ENCODE peak calls at places on chromosome 11, in ten cellular contexts. R is NCI-H510A; W is H54; V is fibroblast of lung; J is nephron progenitor cell; B is T follicular helper cell; Y is fibroblast of the aortic adventitia; T is effector memory CD8-positive, alpha-beta T cell; N is NCI-H187; H is NCI-H1105. Z is an unnamed sample.

GRCh38 chr11:293293-293851 is 4.4 kb downstream of the PGGHG start:
- DNase-seq in R (no peak), W (no peak), V (no peak), J (no peak), B (no peak), Y (no peak), T (no peak), N (no peak), H (no peak), Z (no peak)

GRCh38 chr11:130071211-130071712 is 1.6 kb downstream of the APLP2 start:
- DNase-seq in R (no peak), W (peak), V (peak), J (no peak), B (no peak), Y (peak), T (no peak), N (no peak), H (no peak), Z (no peak)

GRCh38 chr11:43866520-43866919 is 14.1 kb upstream of the ALKBH3 start:
- DNase-seq in R (no peak), W (no peak), V (no peak), J (no peak), B (no peak), Y (no peak), T (no peak), N (no peak), H (no peak), Z (no peak)

GRCh38 chr11:70488171-70488570 is 89.8 kb downstream of the CTTN start:
- DNase-seq in R (no peak), W (no peak), V (no peak), J (no peak), B (no peak), Y (no peak), T (no peak), N (no peak), H (no peak), Z (no peak)

GRCh38 chr11:121489823-121490222 is 37.1 kb upstream of the SORL1-AS1 start:
- DNase-seq in R (no peak), W (no peak), V (no peak), J (no peak), B (no peak), Y (no peak), T (no peak), N (no peak), H (no peak), Z (no peak)

GRCh38 chr11:10584071-10584501 is 15.6 kb upstream of the LYVE1 start:
- DNase-seq in R (no peak), W (no peak), V (peak), J (no peak), B (no peak), Y (peak), T (no peak), N (no peak), H (no peak), Z (no peak)

GRCh38 chr11:86469491-86470388 is 95.1 kb downstream of the CCDC81 start:
- DNase-seq in R (no peak), W (no peak), V (no peak), J (no peak), B (no peak), Y (peak), T (no peak), N (no peak), H (no peak), Z (no peak)

GRCh38 chr11:119518746-119519382 is 95.9 kb upstream of the THY1 start:
- DNase-seq in R (no peak), W (no peak), V (peak), J (peak), B (no peak), Y (peak), T (no peak), N (no peak), H (no peak), Z (peak)

GRCh38 chr11:29022676-29023075 is 914.5 kb downstream of the METTL15 start:
- DNase-seq in R (no peak), W (no peak), V (no peak), J (no peak), B (no peak), Y (peak), T (no peak), N (no peak), H (no peak), Z (no peak)

GRCh38 chr11:107780775-107781174 is 68.9 kb upstream of the SLN start:
- DNase-seq in R (no peak), W (no peak), V (peak), J (no peak), B (no peak), Y (peak), T (no peak), N (no peak), H (no peak), Z (no peak)

GRCh38 chr11:27064086-27064485 is 23.5 kb downstream of the BBOX1 start:
- DNase-seq in R (no peak), W (no peak), V (no peak), J (no peak), B (no peak), Y (no peak), T (no peak), N (no peak), H (no peak), Z (no peak)

GRCh38 chr11:65412271-65413076 is 10.1 kb upstream of the NEAT1 start:
- DNase-seq in R (no peak), W (no peak), V (no peak), J (no peak), B (no peak), Y (no peak), T (no peak), N (no peak), H (no peak), Z (no peak)

GRCh38 chr11:35967042-35967441 is 23.2 kb downstream of the LDLRAD3 start:
- DNase-seq in R (no peak), W (no peak), V (no peak), J (no peak), B (no peak), Y (no peak), T (no peak), N (no peak), H (no peak), Z (no peak)

GRCh38 chr11:117610045-117610444 is 187.0 kb downstream of the DSCAML1 start:
- DNase-seq in R (no peak), W (peak), V (no peak), J (no peak), B (no peak), Y (peak), T (no peak), N (no peak), H (no peak), Z (no peak)

GRCh38 chr11:77217156-77217555 is 84.3 kb downstream of the GDPD4 start:
- DNase-seq in R (no peak), W (no peak), V (no peak), J (no peak), B (no peak), Y (no peak), T (no peak), N (no peak), H (no peak), Z (no peak)

GRCh38 chr11:122742350-122742749 is 86.8 kb downstream of the UBASH3B start:
- DNase-seq in R (no peak), W (no peak), V (no peak), J (no peak), B (no peak), Y (no peak), T (no peak), N (no peak), H (no peak), Z (no peak)

GRCh38 chr11:6197466-6198200 is 1.4 kb upstream of the OR52W1 start:
- DNase-seq in R (no peak), W (no peak), V (no peak), J (no peak), B (no peak), Y (no peak), T (no peak), N (no peak), H (no peak), Z (no peak)

GRCh38 chr11:70230151-70230839 is 27.2 kb downstream of the FADD start:
- DNase-seq in R (no peak), W (no peak), V (no peak), J (no peak), B (no peak), Y (peak), T (no peak), N (no peak), H (no peak), Z (no peak)

GRCh38 chr11:118212131-118212725 is 12.6 kb downstream of the JAML start:
- DNase-seq in R (no peak), W (no peak), V (no peak), J (no peak), B (no peak), Y (no peak), T (no peak), N (no peak), H (no peak), Z (no peak)

GRCh38 chr11:125835748-125836147 is 2.6 kb downstream of the PATE4 start:
- DNase-seq in R (no peak), W (no peak), V (no peak), J (no peak), B (no peak), Y (no peak), T (no peak), N (no peak), H (no peak), Z (no peak)

GRCh38 chr11:94144233-94144632 is 15.6 kb downstream of the PANX1 start:
- DNase-seq in R (no peak), W (no peak), V (no peak), J (no peak), B (no peak), Y (no peak), T (no peak), N (no peak), H (no peak), Z (no peak)